ENCODE peak calls at places on chromosomes 13 and 19, in nine cellular contexts. C is neural progenitor cell, X is PC-3, A is HCT116, K is GM23338, Q is hepatocyte, W is OCI-LY7, V is SK-N-SH, U is MM.1S. D is an unnamed sample. For H4K20me1, the result is how much of the 10 kb centered on the place peaks cover.

GRCh38 chr13:96992633-96993032 is 1.6 kb downstream of the OXGR1 start:
- DNase-seq in X (no peak), W (no peak), U (no peak), Q (no peak), A (no peak), C (no peak), V (no peak), K (no peak), D (no peak)

GRCh38 chr19:17205237-17206140 is 9.7 kb upstream of the USE1 start:
- DNase-seq in V (peak), Q (peak), C (peak), W (peak), A (no peak), U (peak), K (peak), X (peak), D (peak)

GRCh38 chr19:48698046-48698445 is 2.3 kb downstream of the FUT2 start:
- DNase-seq in V (no peak), C (no peak), X (peak), W (no peak), A (no peak), Q (no peak), K (no peak), U (no peak), D (peak)

GRCh38 chr13:76646946-76647345 is 239.3 kb downstream of the KCTD12 start:
- DNase-seq in V (no peak), K (no peak), X (no peak), A (no peak), W (no peak), C (no peak), Q (no peak), U (no peak), D (peak)

GRCh38 chr19:15672580-15673175 is at the start of gene CYP4F12:
- DNase-seq in V (no peak), Q (peak), A (peak), C (no peak), U (no peak), X (peak), W (no peak), K (peak), D (peak)

GRCh38 chr13:112711528-112712265 is 21.9 kb downstream of the ATP11A start:
- DNase-seq in V (no peak), Q (peak), W (no peak), A (peak), X (peak), C (peak), K (peak), U (no peak), D (peak)

GRCh38 chr13:24264976-24265375 is 44.4 kb upstream of the C1QTNF9 start:
- DNase-seq in A (no peak), K (no peak), Q (no peak), W (no peak), X (no peak), C (no peak), V (no peak), U (peak), D (no peak)

GRCh38 chr13:23609414-23610186 is 39.4 kb downstream of the TNFRSF19 start:
- DNase-seq in X (peak), W (no peak), C (no peak), Q (no peak), A (no peak), K (no peak), U (peak), V (no peak), D (peak)

GRCh38 chr19:19428746-19429145 is 23.3 kb downstream of the GATAD2A start:
- DNase-seq in W (no peak), V (no peak), X (no peak), Q (no peak), A (no peak), C (no peak), U (no peak), K (no peak), D (no peak)

GRCh38 chr13:107459430-107459829 is 755.9 kb downstream of the LIG4 start:
- DNase-seq in A (no peak), W (no peak), Q (peak), X (no peak), K (no peak), V (no peak), C (no peak), U (no peak), D (peak)

GRCh38 chr19:32719611-32720059 is at the start of gene TDRD12:
- DNase-seq in U (no peak), C (no peak), X (no peak), W (no peak), A (no peak), V (peak), K (peak), Q (no peak), D (no peak)

GRCh38 chr19:21483589-21484170 is 21.7 kb upstream of the ZNF429 start:
- DNase-seq in X (no peak), C (peak), V (peak), K (peak), W (peak), Q (no peak), A (no peak), U (no peak), D (peak)

GRCh38 chr13:30332516-30333165 is 25.3 kb upstream of the KATNAL1 start:
- DNase-seq in U (no peak), K (no peak), W (peak), Q (peak), C (no peak), V (no peak), A (no peak), X (peak), D (no peak)

GRCh38 chr19:1457892-1458291 is 8.0 kb downstream of the APC2 start:
- DNase-seq in V (no peak), C (no peak), A (no peak), U (no peak), K (no peak), X (no peak), W (no peak), Q (no peak), D (no peak)

GRCh38 chr19:31459430-31459829 is 110.2 kb upstream of the TSHZ3 start:
- DNase-seq in C (no peak), X (no peak), A (no peak), V (no peak), U (no peak), W (no peak), K (peak), Q (no peak), D (peak)

GRCh38 chr13:34076319-34076718 is 258.4 kb downstream of the RFC3 start:
- DNase-seq in A (no peak), X (peak), Q (no peak), W (no peak), U (no peak), K (no peak), V (no peak), C (no peak), D (peak)

GRCh38 chr13:46773556-46773955 is 23.4 kb downstream of the ESD start:
- DNase-seq in Q (no peak), X (no peak), W (no peak), A (no peak), V (no peak), C (no peak), U (no peak), K (no peak), D (no peak)

GRCh38 chr13:47334173-47334572 is 437.3 kb upstream of the HTR2A start:
- DNase-seq in Q (no peak), C (no peak), U (no peak), V (no peak), K (no peak), A (no peak), X (peak), W (no peak), D (peak)

GRCh38 chr13:75404721-75405120 is 77.2 kb downstream of the TBC1D4 start:
- DNase-seq in U (no peak), Q (no peak), W (no peak), X (no peak), A (no peak), C (no peak), V (no peak), K (no peak), D (no peak)

GRCh38 chr19:15223649-15224371 is 8.4 kb downstream of the EPHX3 start:
- DNase-seq in W (no peak), A (no peak), X (no peak), K (peak), U (no peak), Q (no peak), C (peak), V (no peak), D (peak)

GRCh38 chr19:4597975-4598671 is 38.6 kb upstream of the SEMA6B start:
- DNase-seq in U (peak), A (no peak), V (peak), K (peak), C (peak), W (peak), Q (peak), X (peak), D (peak)

GRCh38 chr13:75745387-75745786 is 109.3 kb downstream of the LMO7 start:
- DNase-seq in K (no peak), V (no peak), X (no peak), W (no peak), U (no peak), A (no peak), C (no peak), Q (no peak), D (no peak)

GRCh38 chr13:73883162-73883561 is 251.0 kb downstream of the KLF12 start:
- DNase-seq in V (no peak), Q (no peak), K (no peak), W (no peak), C (no peak), A (no peak), X (no peak), U (no peak), D (no peak)

DNA sequence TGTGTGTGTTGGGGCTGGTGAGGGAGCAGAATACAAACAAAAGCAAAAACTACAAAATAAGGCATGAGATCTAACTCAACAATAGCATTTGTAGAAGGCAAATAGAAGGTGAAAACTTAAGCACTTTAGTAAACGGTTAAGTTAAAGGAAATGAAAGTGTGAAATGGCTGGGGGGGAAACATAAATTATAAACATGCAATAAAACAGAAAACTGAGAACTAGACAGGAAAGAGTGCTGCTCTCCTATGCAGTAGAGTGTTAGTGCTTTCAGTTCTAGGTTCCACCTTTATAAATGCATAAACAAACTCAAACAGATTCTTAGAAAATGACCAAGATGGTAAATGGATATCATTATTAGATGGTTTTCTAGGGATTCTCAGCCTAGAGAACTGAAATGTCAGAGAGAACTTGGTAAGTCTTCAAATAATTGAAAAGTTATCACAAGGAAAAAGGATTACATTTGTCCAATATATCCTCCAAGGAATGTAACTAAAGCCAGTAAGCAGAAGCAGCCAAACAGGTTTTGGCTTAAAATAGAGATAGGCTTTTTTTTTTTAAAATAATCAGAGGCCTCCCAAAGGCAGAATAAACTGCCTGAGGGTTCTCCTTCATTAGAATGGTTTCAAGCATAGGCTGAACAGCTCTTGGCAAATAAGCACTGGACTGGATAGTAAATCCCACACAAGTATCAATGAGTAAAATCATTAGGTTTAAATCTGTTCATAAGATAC is 23.3 kb downstream of the RBM26 start:
- DNase-seq in U (peak), A (no peak), V (no peak), X (peak), Q (no peak), W (no peak), K (peak), C (no peak), D (no peak)
- H4K20me1 ChIP-seq in U (under half), A (under half), V (under half), X (under half), Q (under half), W (under half), K (under half), C (half or more), D (under half)

GRCh38 chr19:41554902-41555301 is 21.1 kb upstream of the CEACAM21 start:
- DNase-seq in C (no peak), A (no peak), K (no peak), W (no peak), U (peak), V (no peak), X (no peak), Q (no peak), D (no peak)
- TF ChIP-seq EZH2phosphoT487 in C (no peak), A (no peak), K (no peak), W (no peak), U (no peak), V (no peak), X (no peak), Q (no peak), D (no peak)

DNA sequence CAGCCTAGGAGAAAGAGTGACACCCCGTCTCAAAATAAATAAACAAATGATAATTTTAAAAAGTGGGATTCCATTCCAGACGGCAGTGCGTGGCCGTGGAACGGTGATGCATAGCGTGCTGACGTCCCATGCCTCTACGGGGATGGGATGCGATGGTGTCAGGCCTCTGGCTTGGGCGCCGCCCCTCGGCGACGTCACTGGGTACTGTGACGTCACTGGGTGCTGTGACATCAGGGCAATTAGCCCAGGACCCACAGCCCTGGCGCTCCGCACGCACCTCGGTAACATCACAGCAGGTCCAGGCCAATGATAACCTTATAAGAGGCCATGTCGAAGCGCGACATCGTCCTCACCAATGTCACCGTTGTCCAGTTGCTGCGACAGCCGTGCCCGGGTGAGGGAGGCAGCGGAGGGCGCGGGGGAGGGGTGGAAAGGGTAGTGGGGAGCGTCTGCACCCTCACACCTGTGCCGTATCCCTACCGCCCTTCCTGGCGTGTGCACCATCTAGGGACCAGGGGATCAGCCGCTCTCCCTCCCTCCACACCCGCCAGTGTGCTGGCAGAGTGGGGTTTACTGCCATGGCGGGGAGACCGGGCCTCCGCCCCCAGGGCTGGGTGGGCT is at the start of gene GAPDHS:
- DNase-seq in A (no peak), W (no peak), V (peak), K (peak), U (no peak), C (no peak), X (no peak), Q (no peak), D (peak)
- H3K27ac ChIP-seq in A (no peak), W (no peak), V (no peak), K (no peak), U (no peak), C (no peak), X (no peak), Q (no peak), D (no peak)

DNA sequence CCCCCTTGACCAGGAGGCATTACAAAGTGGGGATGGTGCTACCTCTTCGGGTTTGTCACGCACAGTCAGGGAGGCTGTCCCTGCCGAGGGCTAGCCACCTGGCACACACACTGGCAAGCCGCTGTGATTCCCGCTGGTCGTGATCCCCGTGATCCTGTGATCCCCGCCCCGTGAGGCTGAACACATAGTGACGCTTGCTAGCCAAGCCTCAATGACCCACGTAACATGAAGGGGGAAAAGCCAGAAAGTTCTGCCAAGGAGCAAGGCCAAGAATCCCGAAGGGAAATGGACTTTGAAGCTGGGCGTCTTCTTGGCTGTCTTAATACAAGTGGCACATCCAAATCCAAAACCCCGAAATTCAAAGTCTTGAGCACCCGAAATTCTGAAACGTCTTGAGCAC is 13.7 kb downstream of the LDLR start:
- DNase-seq in C (no peak), U (no peak), Q (no peak), A (no peak), K (no peak), X (no peak), V (no peak), W (no peak), D (no peak)
- H4K20me1 ChIP-seq in C (half or more), U (under half), Q (half or more), A (under half), K (half or more), X (half or more), V (under half), W (under half), D (under half)

DNA sequence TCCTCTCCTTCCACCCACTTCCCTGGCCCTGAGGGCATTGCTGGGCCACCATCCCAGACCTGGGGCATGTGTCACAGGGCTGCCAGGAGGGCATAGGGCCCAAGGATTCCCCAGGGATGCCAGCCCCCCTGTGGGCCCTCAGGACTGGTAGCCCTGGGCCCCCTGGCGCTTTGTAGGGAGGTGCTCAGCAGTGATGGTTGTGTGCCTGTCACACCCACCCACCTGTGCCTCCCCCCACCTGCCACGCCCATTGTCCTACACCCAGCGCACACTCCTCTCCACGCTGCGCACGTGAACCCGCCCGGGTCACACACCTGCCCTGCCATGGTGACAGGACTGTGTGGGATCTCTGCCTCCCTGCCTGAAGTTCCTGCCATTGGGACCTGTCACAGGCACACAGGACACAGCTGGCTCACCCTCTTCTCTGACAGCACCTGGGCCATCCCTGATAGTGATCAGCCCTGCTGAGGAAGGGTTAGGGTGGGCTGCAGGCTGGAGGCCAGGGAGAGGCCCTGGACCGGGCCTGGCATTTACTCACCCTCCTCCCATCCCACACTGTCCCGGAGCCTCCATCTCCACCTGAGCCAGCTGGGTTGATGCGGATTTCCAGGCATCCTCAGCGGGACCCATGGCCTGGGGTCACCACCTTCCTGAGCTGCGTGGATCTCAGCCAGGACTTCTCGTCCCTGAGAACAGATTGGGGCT is 23.9 kb downstream of the WTIP start:
- DNase-seq in X (no peak), U (no peak), A (no peak), K (no peak), Q (no peak), W (no peak), C (no peak), V (peak), D (no peak)
- TF ChIP-seq EZH2phosphoT487 in X (no peak), U (no peak), A (no peak), K (no peak), Q (no peak), W (no peak), C (no peak), V (no peak), D (no peak)

DNA sequence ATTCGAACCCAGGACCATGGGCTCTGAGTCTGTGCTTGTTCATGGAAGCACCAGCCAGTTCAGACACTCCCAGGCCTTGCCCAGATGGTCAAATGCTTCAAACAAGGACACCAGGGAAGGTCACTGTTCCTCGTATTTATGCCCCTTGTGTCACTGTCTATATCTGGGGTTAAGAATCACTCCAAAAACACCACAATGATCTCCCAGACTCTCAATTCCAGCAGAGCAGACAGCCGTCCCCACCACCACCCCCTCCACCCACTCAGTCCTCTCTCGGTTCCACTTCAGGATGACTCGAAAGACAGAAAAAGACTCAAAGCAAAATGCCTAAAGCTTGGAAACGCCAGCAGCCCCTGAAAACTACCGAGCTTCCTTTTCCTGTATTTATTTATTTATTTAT is 79.0 kb downstream of the INSR start:
- DNase-seq in U (no peak), W (no peak), Q (no peak), X (no peak), C (no peak), V (no peak), K (no peak), A (no peak), D (no peak)
- H3K27ac ChIP-seq in U (no peak), W (no peak), Q (peak), X (no peak), C (no peak), V (no peak), K (no peak), A (no peak), D (no peak)

GRCh38 chr19:13831560-13832056 is 36.4 kb downstream of the ZSWIM4 start:
- DNase-seq in C (no peak), X (no peak), V (no peak), K (no peak), A (no peak), U (no peak), W (no peak), Q (no peak), D (peak)
- H4K20me1 ChIP-seq in C (under half), X (under half), V (half or more), K (under half), A (under half), U (under half), W (under half), Q (under half), D (under half)

GRCh38 chr19:35139618-35139943 is 957 bp downstream of the FXYD1 start:
- DNase-seq in C (no peak), W (no peak), U (no peak), V (no peak), X (no peak), Q (no peak), A (no peak), K (no peak), D (no peak)
- TF ChIP-seq EZH2phosphoT487 in C (no peak), W (no peak), U (no peak), V (no peak), X (no peak), Q (no peak), A (no peak), K (no peak), D (no peak)

GRCh38 chr19:13133241-13133870 is 15.3 kb downstream of the NACC1 start:
- DNase-seq in A (no peak), W (no peak), U (no peak), K (no peak), V (no peak), Q (peak), X (no peak), C (no peak), D (no peak)

GRCh38 chr19:13135068-13136062 is 14.8 kb downstream of the STX10 start:
- DNase-seq in W (no peak), X (no peak), C (no peak), V (no peak), Q (no peak), A (no peak), K (no peak), U (no peak), D (no peak)

GRCh38 chr19:13137290-13137794 is 12.8 kb downstream of the STX10 start:
- DNase-seq in A (no peak), C (no peak), V (no peak), W (no peak), Q (no peak), U (no peak), K (no peak), X (no peak), D (no peak)

GRCh38 chr19:13132471-13133166 is 14.6 kb downstream of the NACC1 start:
- DNase-seq in V (no peak), Q (peak), A (no peak), W (no peak), C (no peak), U (no peak), X (peak), K (no peak), D (peak)

DNA sequence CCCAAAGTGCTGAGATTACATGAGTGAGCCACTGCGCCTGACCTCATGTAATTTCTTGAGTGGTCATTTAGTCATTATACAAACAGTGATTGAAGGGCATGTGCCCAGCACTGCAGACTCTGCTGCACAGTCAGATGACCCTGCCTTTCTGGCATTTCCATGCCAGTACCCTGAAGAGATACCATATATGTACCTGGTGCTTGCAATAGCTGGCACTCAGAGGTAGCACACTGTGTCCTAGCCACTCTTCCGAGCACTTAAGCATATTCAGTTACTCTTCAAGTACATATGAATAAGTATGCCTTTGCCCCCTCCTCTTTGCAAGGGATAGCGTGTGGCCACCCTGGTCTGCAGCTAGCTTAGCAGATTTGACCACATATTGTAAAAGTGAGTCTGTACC is 15.5 kb downstream of the STX10 start:
- DNase-seq in V (no peak), Q (no peak), X (peak), K (no peak), A (no peak), W (no peak), U (no peak), C (no peak), D (peak)
- H3K27ac ChIP-seq in V (no peak), Q (no peak), X (no peak), K (no peak), A (no peak), W (no peak), U (no peak), C (no peak), D (peak)